ENCODE peak calls at places on chromosomes 7 and 10, in seven cellular contexts. W is H54, U is hypothalamus, I is amygdala, P is retina, K is GDM1, D is body of pancreas. Y is an unnamed sample.

GRCh38 chr10:85612833-85613232 is 753.8 kb downstream of the GRID1 start:
- DNase-seq in W (no peak), U (no peak), I (no peak), P (no peak), K (no peak), D (no peak), Y (no peak)

GRCh38 chr10:93062499-93063216 is 2.1 kb downstream of the CYP26C1 start:
- DNase-seq in W (no peak), U (no peak), I (no peak), P (peak), K (no peak), D (no peak), Y (no peak)

GRCh38 chr7:124780056-124780455 is 14.5 kb upstream of the GPR37 start:
- DNase-seq in W (no peak), U (no peak), I (no peak), P (no peak), K (no peak), D (no peak), Y (no peak)

GRCh38 chr7:66952343-66953043 is 31.5 kb downstream of the TMEM248 start:
- DNase-seq in W (peak), U (no peak), I (no peak), P (no peak), K (no peak), D (no peak), Y (no peak)

GRCh38 chr10:83078160-83078559 is 1061.1 kb upstream of the GHITM start:
- DNase-seq in W (no peak), U (no peak), I (no peak), P (no peak), K (no peak), D (no peak), Y (no peak)

GRCh38 chr10:72263613-72264241 is 10.0 kb upstream of the DDIT4 start:
- DNase-seq in W (no peak), U (no peak), I (no peak), P (no peak), K (no peak), D (peak), Y (no peak)

GRCh38 chr7:125061776-125062397 is 132.3 kb upstream of the POT1 start:
- DNase-seq in W (peak), U (no peak), I (no peak), P (no peak), K (peak), D (no peak), Y (no peak)

GRCh38 chr7:38017320-38017719 is 96.9 kb downstream of the EPDR1 start:
- DNase-seq in W (no peak), U (no peak), I (no peak), P (no peak), K (no peak), D (no peak), Y (no peak)

GRCh38 chr7:84637568-84638338 is 443.2 kb upstream of the SEMA3A start:
- DNase-seq in W (no peak), U (no peak), I (no peak), P (no peak), K (no peak), D (no peak), Y (no peak)

GRCh38 chr7:68529221-68529620 is 1069.1 kb upstream of the AUTS2 start:
- DNase-seq in W (peak), U (no peak), I (no peak), P (no peak), K (no peak), D (no peak), Y (no peak)

GRCh38 chr7:46738713-46739220 is 817.7 kb upstream of the IGFBP3 start:
- DNase-seq in W (no peak), U (no peak), I (no peak), P (no peak), K (no peak), D (no peak), Y (no peak)

GRCh38 chr7:99375070-99375807 is 709 bp downstream of the ARPC1B start:
- DNase-seq in W (peak), U (peak), I (peak), P (peak), K (peak), D (peak), Y (peak)

GRCh38 chr10:3468919-3469638 is 296.5 kb upstream of the PITRM1 start:
- DNase-seq in W (peak), U (no peak), I (no peak), P (no peak), K (no peak), D (no peak), Y (no peak)

GRCh38 chr10:48456361-48456804 is 148.5 kb downstream of the ARHGAP22 start:
- DNase-seq in W (no peak), U (no peak), I (peak), P (no peak), K (peak), D (peak), Y (no peak)

GRCh38 chr7:140653319-140654108 is 12.9 kb upstream of the DENND2A start:
- DNase-seq in W (peak), U (no peak), I (peak), P (peak), K (no peak), D (peak), Y (peak)

GRCh38 chr10:99329238-99329890 is at the start of gene CNNM1:
- DNase-seq in W (no peak), U (no peak), I (peak), P (peak), K (no peak), D (peak), Y (peak)

GRCh38 chr7:107693396-107693795 is 32.8 kb downstream of the SLC26A4 start:
- DNase-seq in W (no peak), U (no peak), I (no peak), P (no peak), K (no peak), D (no peak), Y (no peak)

GRCh38 chr7:95427914-95428516 is 6.8 kb downstream of the PON2 start:
- DNase-seq in W (no peak), U (no peak), I (no peak), P (peak), K (no peak), D (no peak), Y (no peak)

GRCh38 chr10:21347043-21347799 is 178.3 kb downstream of the SKIDA1 start:
- DNase-seq in W (no peak), U (no peak), I (no peak), P (no peak), K (no peak), D (no peak), Y (no peak)

GRCh38 chr7:20132596-20132995 is 84.6 kb downstream of the MACC1 start:
- DNase-seq in W (no peak), U (no peak), I (no peak), P (no peak), K (no peak), D (no peak), Y (no peak)

GRCh38 chr7:51318886-51319579 is 2.4 kb upstream of the COBL start:
- DNase-seq in W (no peak), U (no peak), I (no peak), P (no peak), K (no peak), D (no peak), Y (no peak)

GRCh38 chr10:80487791-80488538 is 33.9 kb downstream of the TSPAN14 start:
- DNase-seq in W (no peak), U (no peak), I (no peak), P (no peak), K (no peak), D (peak), Y (no peak)

GRCh38 chr10:123016228-123016627 is 7.4 kb downstream of the ACADSB start:
- DNase-seq in W (no peak), U (no peak), I (no peak), P (no peak), K (no peak), D (no peak), Y (no peak)

GRCh38 chr7:80150621-80151273 is 16.1 kb downstream of the GNAI1 start:
- DNase-seq in W (no peak), U (no peak), I (no peak), P (no peak), K (no peak), D (no peak), Y (no peak)

GRCh38 chr10:78417425-78418370 is 384.0 kb downstream of the RPS24 start:
- DNase-seq in W (no peak), U (no peak), I (no peak), P (no peak), K (no peak), D (peak), Y (no peak)

GRCh38 chr7:145718129-145718528 is 398.5 kb upstream of the CNTNAP2 start:
- DNase-seq in W (no peak), U (no peak), I (no peak), P (no peak), K (no peak), D (no peak), Y (no peak)

GRCh38 chr10:100656479-100656878 is 88.9 kb upstream of the PAX2 start:
- DNase-seq in W (no peak), U (no peak), I (no peak), P (no peak), K (no peak), D (peak), Y (no peak)

GRCh38 chr7:37247881-37248280 is 200.8 kb downstream of the ELMO1 start:
- DNase-seq in W (peak), U (no peak), I (no peak), P (peak), K (no peak), D (no peak), Y (no peak)

GRCh38 chr7:97418312-97418711 is 300.8 kb downstream of the SDHAF3 start:
- DNase-seq in W (peak), U (no peak), I (no peak), P (no peak), K (no peak), D (no peak), Y (no peak)

GRCh38 chr10:126278846-126279245 is 109.4 kb downstream of the ADAM12 start:
- DNase-seq in W (no peak), U (no peak), I (no peak), P (no peak), K (no peak), D (no peak), Y (no peak)

GRCh38 chr7:67105382-67105781 is 108.7 kb downstream of the TYW1 start:
- DNase-seq in W (no peak), U (no peak), I (no peak), P (no peak), K (no peak), D (no peak), Y (no peak)

GRCh38 chr7:102095933-102096332 is 190.7 kb upstream of the SH2B2 start:
- DNase-seq in W (no peak), U (no peak), I (no peak), P (no peak), K (no peak), D (no peak), Y (no peak)

GRCh38 chr10:120423350-120424197 is 33.5 kb upstream of the PLPP4 start:
- DNase-seq in W (peak), U (no peak), I (peak), P (peak), K (peak), D (peak), Y (peak)

GRCh38 chr10:123044391-123044790 is 35.6 kb downstream of the ACADSB start:
- DNase-seq in W (no peak), U (no peak), I (no peak), P (peak), K (no peak), D (no peak), Y (no peak)

GRCh38 chr7:83036721-83037380 is 125.8 kb downstream of the PCLO start:
- DNase-seq in W (no peak), U (no peak), I (no peak), P (no peak), K (no peak), D (no peak), Y (no peak)

GRCh38 chr10:92722349-92722748 is 32.6 kb downstream of the HHEX start:
- DNase-seq in W (no peak), U (no peak), I (no peak), P (no peak), K (no peak), D (no peak), Y (no peak)

GRCh38 chr10:73965890-73966768 is 31.8 kb upstream of the VCL start:
- DNase-seq in W (peak), U (no peak), I (no peak), P (peak), K (no peak), D (peak), Y (peak)